ENCODE peak calls at places on chromosomes 2 and 18, in five cellular contexts. U, C, Y, P and X are unnamed samples.

GRCh38 chr2:221495766-221496165 is 76.3 kb downstream of the EPHA4 start:
- DNase-seq in C (no peak), U (no peak), P (no peak), Y (peak), X (no peak)

GRCh38 chr2:24434576-24434975 is 56.5 kb upstream of the NCOA1 start:
- DNase-seq in Y (no peak), C (no peak), U (no peak), P (no peak), X (no peak)

GRCh38 chr18:7576685-7577084 is 9.6 kb downstream of the PTPRM start:
- DNase-seq in U (no peak), P (no peak), Y (no peak), C (peak), X (no peak)

GRCh38 chr2:152682663-152683062 is 34.6 kb downstream of the PRPF40A start:
- DNase-seq in P (no peak), C (no peak), U (no peak), Y (peak), X (no peak)

GRCh38 chr18:44548291-44549221 is 132.1 kb upstream of the SETBP1 start:
- DNase-seq in C (peak), Y (no peak), U (no peak), P (no peak), X (no peak)

GRCh38 chr2:130791617-130791939 is 36.2 kb downstream of the AMER3 start:
- DNase-seq in Y (no peak), P (peak), U (no peak), C (no peak), X (no peak)

GRCh38 chr2:10432315-10433181 is 15.6 kb downstream of the ODC1 start:
- DNase-seq in C (no peak), Y (peak), P (peak), U (no peak), X (no peak)

GRCh38 chr2:224584111-224584764 is 925 bp downstream of the CUL3 start:
- DNase-seq in Y (peak), P (peak), U (peak), C (peak), X (peak)

GRCh38 chr2:36663851-36664715 is 32.4 kb upstream of the VIT start:
- DNase-seq in P (peak), Y (peak), U (no peak), C (peak), X (peak)

GRCh38 chr2:46547223-46548102 is 68.1 kb downstream of the TMEM247 start:
- DNase-seq in C (no peak), P (peak), U (no peak), Y (no peak), X (no peak)

GRCh38 chr2:220748875-220749479 is 823.1 kb downstream of the EPHA4 start:
- DNase-seq in U (no peak), P (no peak), Y (peak), C (no peak), X (no peak)

GRCh38 chr2:199310654-199311275 is 147.0 kb downstream of the SATB2 start:
- DNase-seq in Y (no peak), C (no peak), P (no peak), U (no peak), X (no peak)

GRCh38 chr2:63789318-63790051 is 52.2 kb upstream of the UGP2 start:
- DNase-seq in C (peak), P (no peak), Y (no peak), U (no peak), X (no peak)

GRCh38 chr2:164060031-164060430 is 324.2 kb upstream of the FIGN start:
- DNase-seq in C (no peak), Y (no peak), U (no peak), P (no peak), X (no peak)

GRCh38 chr2:68216454-68217310 is 35.6 kb downstream of the PPP3R1 start:
- DNase-seq in P (no peak), U (no peak), Y (no peak), C (no peak), X (no peak)

GRCh38 chr2:68222287-68222686 is 30.0 kb downstream of the PPP3R1 start:
- DNase-seq in P (no peak), C (no peak), Y (no peak), U (no peak), X (no peak)

GRCh38 chr2:68214381-68214780 is 38.0 kb downstream of the PPP3R1 start:
- DNase-seq in P (no peak), Y (no peak), U (no peak), C (no peak), X (no peak)

GRCh38 chr2:68217729-68218128 is 34.6 kb downstream of the PPP3R1 start:
- DNase-seq in U (no peak), Y (no peak), C (no peak), P (no peak), X (no peak)

GRCh38 chr2:68218343-68218901 is 33.9 kb downstream of the PPP3R1 start:
- DNase-seq in Y (no peak), C (no peak), U (no peak), P (no peak), X (no peak)
- TF ChIP-seq CTCF in Y (no peak), C (no peak), U (no peak), P (no peak), X (no peak)

DNA sequence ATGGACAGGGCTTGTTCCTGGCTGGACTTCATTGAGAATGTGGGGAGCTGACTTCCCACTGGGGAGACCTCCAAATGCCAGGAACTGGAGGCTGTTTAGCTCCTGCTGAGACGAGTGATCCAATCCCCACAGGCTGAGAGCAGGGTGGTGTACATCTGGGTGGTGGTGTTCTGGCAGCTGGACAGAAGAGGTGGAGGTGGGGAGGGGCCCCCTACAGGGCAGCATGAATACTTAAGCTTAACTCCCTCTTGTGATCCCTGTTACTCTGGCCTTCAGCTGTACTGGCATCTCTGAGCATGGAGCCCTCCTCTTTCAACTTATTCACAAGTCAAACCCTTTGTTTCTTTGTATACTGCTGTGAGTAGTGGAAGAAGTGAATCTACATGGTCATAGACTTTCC is 167.8 kb upstream of the LYPD1 start:
- DNase-seq in U (no peak), Y (no peak), P (no peak), C (no peak), X (no peak)
- TF ChIP-seq CTCF in U (no peak), Y (peak), P (no peak), C (no peak), X (no peak)

DNA sequence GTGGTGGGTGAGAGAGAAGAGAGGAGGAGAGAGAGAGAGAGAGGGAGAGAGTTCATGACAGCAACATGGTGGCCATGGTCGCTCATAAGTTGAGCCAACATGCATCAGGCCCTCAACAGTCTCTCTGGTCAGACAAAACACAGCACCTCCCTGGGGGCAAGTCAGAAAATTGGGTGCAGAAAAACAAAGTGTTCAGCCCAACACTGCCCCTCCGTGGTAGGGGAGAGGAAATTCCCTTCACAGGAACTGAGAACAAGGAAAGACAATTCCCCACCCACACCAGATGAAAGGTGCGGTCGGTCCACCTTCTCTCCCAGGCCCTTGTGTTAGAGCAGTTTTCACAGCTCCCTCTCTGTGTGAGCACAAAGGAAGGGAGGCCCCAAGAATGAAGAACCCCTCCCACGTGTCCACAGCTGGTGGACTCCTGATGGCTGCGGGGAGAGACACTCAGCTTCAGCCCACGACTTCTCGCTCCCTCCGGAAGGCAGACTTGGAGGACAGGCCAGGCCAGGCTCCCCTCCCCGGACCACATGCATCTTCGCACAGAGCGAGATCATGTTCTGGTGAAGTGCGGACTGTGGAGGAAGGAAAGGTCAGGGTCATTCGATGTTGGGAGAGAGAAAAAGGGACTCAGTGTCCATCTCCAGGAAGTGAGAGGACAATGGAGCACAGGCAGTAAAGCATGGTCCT is 181.7 kb downstream of the ANAPC1 start:
- DNase-seq in Y (peak), C (peak), P (peak), U (peak), X (peak)
- TF ChIP-seq CTCF in Y (peak), C (peak), P (peak), U (peak), X (peak)

GRCh38 chr2:39657538-39657937 is 8.2 kb upstream of the TMEM178A start:
- DNase-seq in P (no peak), Y (no peak), U (no peak), C (no peak), X (no peak)

GRCh38 chr2:39659765-39660611 is 5.7 kb upstream of the TMEM178A start:
- DNase-seq in Y (no peak), P (no peak), U (no peak), C (no peak), X (no peak)

GRCh38 chr2:39661771-39662325 is 3.9 kb upstream of the TMEM178A start:
- DNase-seq in Y (no peak), U (no peak), C (peak), P (no peak), X (no peak)

GRCh38 chr2:39660612-39661196 is 5.0 kb upstream of the TMEM178A start:
- DNase-seq in U (no peak), C (peak), P (no peak), Y (no peak), X (no peak)

DNA sequence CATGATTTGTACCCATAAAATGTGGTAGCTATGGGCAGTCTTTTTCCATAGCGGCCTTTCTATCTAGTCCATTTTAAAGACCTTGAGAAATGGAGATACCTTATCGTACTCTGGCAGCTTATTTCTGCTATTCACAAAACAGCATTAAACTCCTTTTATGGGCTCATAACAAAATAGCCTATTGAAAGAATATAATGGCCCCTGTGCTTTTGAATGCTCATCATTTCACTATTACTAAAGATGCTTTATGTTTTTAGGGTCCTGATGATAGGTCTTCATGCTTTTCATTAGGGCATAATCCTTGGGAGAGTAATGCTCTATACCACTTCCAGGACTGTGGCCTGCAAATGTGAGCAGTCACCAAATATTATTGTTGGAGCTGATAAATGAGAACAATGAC is 7.3 kb upstream of the TMEM178A start:
- DNase-seq in C (no peak), P (no peak), Y (no peak), U (no peak), X (no peak)
- TF ChIP-seq CTCF in C (no peak), P (no peak), Y (no peak), U (no peak), X (no peak)

DNA sequence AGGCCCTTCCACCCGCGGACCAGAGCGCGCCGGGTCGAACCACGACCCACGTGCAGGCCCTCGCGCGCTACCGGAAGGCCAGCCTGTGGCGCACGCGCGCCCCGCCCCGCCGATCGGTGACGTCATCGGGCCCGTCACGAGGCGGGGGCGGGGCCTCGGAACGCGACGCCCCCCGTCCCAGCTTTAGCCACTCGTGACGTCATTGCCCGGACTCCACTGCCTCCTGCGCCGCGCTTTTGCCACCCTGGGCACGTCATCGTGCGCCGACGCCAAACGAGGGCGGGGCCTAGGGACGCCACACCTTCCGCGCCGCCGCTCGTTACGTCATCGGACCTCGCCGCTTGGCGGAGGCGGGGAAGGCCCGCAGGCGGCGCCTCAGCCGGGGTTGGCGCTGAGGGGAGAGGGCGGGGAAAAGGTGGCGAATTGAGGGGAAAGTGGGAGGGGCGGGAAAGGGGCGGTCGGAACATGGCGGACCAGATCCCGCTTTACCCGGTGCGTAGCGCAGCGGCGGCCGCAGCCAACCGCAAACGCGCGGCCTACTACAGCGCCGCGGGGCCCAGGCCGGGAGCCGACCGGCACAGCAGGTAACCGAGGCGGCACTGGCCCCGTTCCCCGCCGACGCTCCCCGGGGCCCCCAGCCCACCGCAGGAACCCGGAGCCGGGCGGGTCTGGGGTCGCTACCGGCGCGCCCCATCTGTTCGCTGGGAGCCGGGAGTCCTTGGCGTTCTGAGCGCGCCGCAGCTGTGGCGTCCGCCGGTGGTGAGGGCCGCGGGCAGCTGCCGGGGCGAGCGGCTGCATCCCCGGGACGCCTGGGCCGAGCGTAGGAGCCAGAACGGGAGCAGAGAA is at the start of gene ATP9B:
- DNase-seq in Y (peak), C (peak), P (peak), U (peak), X (peak)
- TF ChIP-seq CTCF in Y (no peak), C (peak), P (no peak), U (no peak), X (no peak)

DNA sequence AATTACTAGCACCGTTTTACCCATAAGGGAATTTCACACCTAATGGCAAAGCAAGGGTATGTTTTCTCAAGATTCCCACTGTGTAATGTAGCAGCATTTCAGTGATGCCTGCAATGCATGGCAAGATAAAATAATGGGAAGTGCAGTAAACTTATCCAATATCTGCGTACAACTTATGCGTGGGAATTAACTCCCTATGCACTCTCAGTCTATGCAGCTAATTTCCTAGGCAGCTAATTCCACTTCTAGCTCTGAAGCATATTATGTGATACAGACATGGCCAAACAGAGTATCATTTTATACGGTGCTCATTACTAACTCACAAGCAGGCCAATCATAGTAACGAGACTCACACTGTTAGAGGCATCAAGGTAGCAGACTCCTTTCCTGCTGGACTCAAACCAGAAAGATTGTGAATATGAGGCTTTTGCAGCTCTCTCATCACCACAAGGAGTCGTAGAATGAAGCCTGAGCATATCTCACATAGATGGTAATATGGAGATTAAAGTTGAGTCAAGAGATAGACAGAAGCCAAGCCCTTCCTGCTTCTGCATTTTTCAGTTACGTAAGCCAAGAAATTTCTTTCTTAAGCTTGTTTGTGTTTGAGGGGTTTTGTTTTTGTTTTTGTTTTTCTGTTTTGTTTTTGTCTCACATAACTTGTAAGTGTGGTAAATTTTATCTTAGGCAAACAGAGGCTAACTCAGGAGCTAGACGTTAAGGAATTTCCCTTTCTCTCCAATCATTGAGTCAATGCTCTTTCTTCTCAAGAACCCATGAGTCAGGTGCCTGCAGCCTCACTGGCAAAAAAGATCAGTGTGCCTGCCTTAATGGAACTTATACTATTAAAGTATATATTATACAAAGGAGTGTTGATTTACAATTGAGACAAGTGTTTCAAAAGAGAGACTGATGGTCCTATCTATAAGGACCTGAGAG is 34.7 kb upstream of the ITGAV start:
- DNase-seq in U (no peak), C (peak), Y (no peak), P (peak), X (no peak)
- TF ChIP-seq CTCF in U (no peak), C (peak), Y (no peak), P (no peak), X (no peak)

GRCh38 chr18:26806224-26806623 is 59.3 kb downstream of the AQP4 start:
- DNase-seq in U (no peak), P (no peak), C (no peak), Y (peak), X (no peak)

GRCh38 chr18:26804474-26804873 is 61.0 kb downstream of the AQP4 start:
- DNase-seq in P (peak), Y (peak), U (peak), C (no peak), X (no peak)

GRCh38 chr18:26802330-26803200 is 62.9 kb downstream of the AQP4 start:
- DNase-seq in P (peak), C (no peak), Y (no peak), U (no peak), X (no peak)

DNA sequence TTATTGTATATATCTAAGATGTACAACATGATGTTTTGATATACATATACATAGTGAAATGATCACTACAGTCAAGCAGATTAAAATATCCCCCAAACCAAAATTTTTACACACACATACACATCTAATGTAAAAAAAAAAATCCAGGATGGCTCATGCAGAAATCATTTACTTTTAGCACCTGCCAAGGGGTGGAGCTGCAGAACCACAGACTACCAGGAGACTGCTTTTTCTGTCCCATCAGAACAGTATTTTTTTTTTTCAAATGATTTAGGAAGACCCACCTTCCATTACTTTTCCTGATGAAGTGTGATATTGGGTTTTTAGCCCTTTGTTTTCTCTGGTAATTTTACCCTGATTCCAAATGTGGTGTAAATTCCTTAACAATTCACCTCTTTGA is 61.9 kb downstream of the AQP4 start:
- DNase-seq in C (no peak), P (no peak), U (no peak), Y (peak), X (no peak)
- TF ChIP-seq CTCF in C (no peak), P (no peak), U (no peak), Y (peak), X (peak)

DNA sequence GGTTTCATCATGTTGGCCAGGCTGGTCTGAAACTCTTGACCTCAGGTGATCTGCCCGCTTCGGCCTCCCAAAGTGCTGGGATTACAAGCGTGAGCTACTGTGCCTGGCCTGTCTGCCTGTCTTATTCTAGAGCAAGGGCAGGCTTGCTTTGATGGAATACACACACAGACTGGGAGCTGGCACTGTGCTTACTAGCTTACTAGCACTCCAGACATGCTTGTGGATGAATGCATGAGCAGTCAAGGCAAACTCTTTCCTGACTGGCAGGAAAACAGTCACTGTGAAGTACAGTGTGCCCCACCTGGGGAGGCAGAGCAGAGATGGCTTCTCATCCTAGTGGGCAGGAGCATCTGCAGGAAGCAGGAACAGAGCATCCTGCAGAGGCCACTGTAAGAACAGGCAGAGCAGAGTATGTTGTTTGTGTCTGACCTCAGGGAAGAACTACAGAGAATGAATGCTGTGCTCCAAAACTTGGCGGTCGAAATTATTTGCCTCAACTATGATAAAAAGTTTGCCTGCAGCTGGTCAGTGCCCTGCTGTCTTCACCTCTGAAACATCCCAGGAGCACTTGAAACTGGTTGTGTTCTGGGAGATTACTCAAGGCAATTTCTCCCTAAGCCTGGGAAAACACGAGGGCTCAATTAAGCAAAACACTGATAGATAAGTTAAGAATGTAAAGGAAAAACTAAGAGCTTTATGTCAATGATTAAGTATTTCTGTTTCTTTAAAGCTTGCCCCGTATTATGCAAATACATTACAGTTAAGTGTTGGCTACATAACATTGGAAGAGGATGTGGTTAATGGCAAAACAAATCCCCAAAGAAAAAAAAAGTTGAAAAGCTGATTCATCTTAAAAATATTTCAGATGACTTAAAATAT is 102.4 kb downstream of the VAPA start:
- DNase-seq in P (peak), C (peak), Y (peak), U (no peak), X (no peak)
- TF ChIP-seq CTCF in P (no peak), C (peak), Y (peak), U (no peak), X (no peak)